ENCODE peak calls at places on chromosomes 1 and 21, in ten cellular contexts. E is SHP77; J is anterior cingulate cortex; G is AG08396; F is activated T-helper 1 cell treated with Interleukin-2 at 50 U/mL for 16 hours; Q is HS-5; Y is stimulated activated CD4-positive, alpha-beta T cell treated with anti-CD3 and anti-CD28 coated beads, Interleukin-4, amount 100 ng/mL, for 1 hour; M is lower lobe of right lung; X is WERI-Rb-1; U is EL. W is an unnamed sample.

GRCh38 chr21:43866233-43866632 is 1.2 kb downstream of the AGPAT3 start:
- DNase-seq in E (no peak), M (no peak), X (no peak), J (peak; percentile 37), G (peak; percentile 79), Q (no peak), Y (peak; percentile 58), F (no peak), U (peak; percentile 60), W (no peak)

GRCh38 chr1:94479682-94480081 is 61.5 kb downstream of the ABCD3 start:
- DNase-seq in U (no peak), E (no peak), X (no peak), Y (no peak), J (no peak), G (no peak), F (no peak), Q (no peak), M (no peak), W (no peak)

GRCh38 chr1:24641646-24642151 is 1.4 kb upstream of the SRRM1 start:
- DNase-seq in U (peak; percentile 36), M (peak; percentile 70), Y (peak; percentile 28), X (no peak), G (peak; percentile 36), E (no peak), Q (no peak), F (no peak), J (no peak), W (no peak)

GRCh38 chr1:160544647-160545046 is 21.6 kb upstream of the SLAMF6 start:
- DNase-seq in Y (no peak), F (no peak), U (peak; percentile 17), J (no peak), M (no peak), Q (no peak), E (no peak), X (no peak), G (peak; percentile 15), W (no peak)

GRCh38 chr1:238658766-238659165 is 727.6 kb upstream of the CHRM3 start:
- DNase-seq in Q (peak; percentile 75), U (peak; percentile 80), F (no peak), Y (no peak), J (no peak), X (no peak), E (no peak), G (no peak), M (no peak), W (no peak)

GRCh38 chr1:2557146-2558029 is 1.2 kb downstream of the TNFRSF14 start:
- DNase-seq in U (no peak), J (no peak), G (no peak), F (no peak), X (no peak), Q (no peak), M (no peak), E (no peak), Y (no peak), W (no peak)

GRCh38 chr1:94258873-94259331 is 21.5 kb upstream of the ARHGAP29 start:
- DNase-seq in Q (peak; percentile 84), E (peak; percentile 81), M (no peak), F (no peak), J (no peak), X (no peak), U (peak; percentile 86), G (peak; percentile 79), Y (no peak), W (no peak)

GRCh38 chr21:43345746-43346409 is 81.1 kb downstream of the SIK1 start:
- DNase-seq in E (no peak), Y (no peak), Q (peak; percentile 24), X (no peak), U (peak; percentile 86), J (no peak), G (peak; percentile 62), F (no peak), M (no peak), W (no peak)

GRCh38 chr1:157270705-157271274 is 132.6 kb upstream of the ETV3 start:
- DNase-seq in J (no peak), U (no peak), G (no peak), X (no peak), E (no peak), Y (no peak), M (no peak), Q (no peak), F (no peak), W (no peak)

GRCh38 chr1:18681423-18681835 is 50.8 kb downstream of the PAX7 start:
- DNase-seq in J (no peak), U (peak; percentile 35), E (peak; percentile 66), M (no peak), Y (no peak), F (no peak), X (peak; percentile 21), Q (peak; percentile 10), G (peak; percentile 61), W (no peak)

GRCh38 chr1:158037876-158038359 is 44.5 kb downstream of the KIRREL1 start:
- DNase-seq in M (no peak), E (no peak), U (peak; percentile 96), G (no peak), Q (peak; percentile 75), Y (no peak), F (no peak), J (no peak), X (no peak), W (no peak)

GRCh38 chr1:22320703-22321344 is 130.8 kb upstream of the ZBTB40 start:
- DNase-seq in Q (no peak), E (no peak), U (no peak), G (no peak), J (no peak), X (no peak), Y (no peak), F (no peak), M (no peak), W (no peak)

GRCh38 chr1:234858722-234859121 is 248.7 kb upstream of the IRF2BP2 start:
- DNase-seq in M (no peak), F (no peak), Q (no peak), X (no peak), Y (no peak), E (no peak), G (no peak), J (no peak), U (no peak), W (no peak)

GRCh38 chr1:163347106-163347505 is 25.4 kb downstream of the NUF2 start:
- DNase-seq in Y (no peak), E (no peak), J (no peak), M (no peak), G (no peak), X (no peak), Q (no peak), U (no peak), F (no peak), W (no peak)

GRCh38 chr21:28602581-28602980 is 390.1 kb downstream of the LTN1 start:
- DNase-seq in J (no peak), G (no peak), M (no peak), U (no peak), Y (no peak), Q (no peak), E (no peak), F (no peak), X (no peak), W (no peak)

GRCh38 chr21:25179116-25179515 is 428.2 kb downstream of the MRPL39 start:
- DNase-seq in X (no peak), Q (peak; percentile 15), F (no peak), U (no peak), M (no peak), J (no peak), Y (no peak), G (peak; percentile 3), E (no peak), W (no peak)

GRCh38 chr1:226362346-226362745 is 45.5 kb downstream of the PARP1 start:
- DNase-seq in E (no peak), Q (no peak), X (no peak), F (no peak), Y (no peak), M (no peak), U (no peak), J (no peak), G (no peak), W (no peak)

GRCh38 chr1:166974647-166975345 is 544 bp downstream of the ILDR2 start:
- DNase-seq in Q (no peak), U (no peak), Y (peak; percentile 60), G (no peak), M (no peak), F (no peak), X (peak; percentile 12), J (no peak), E (no peak), W (no peak)

GRCh38 chr1:171754381-171754705 is 12.5 kb upstream of the VAMP4 start:
- DNase-seq in M (no peak), Q (no peak), U (peak; percentile 84), F (no peak), X (peak; percentile 49), J (no peak), Y (no peak), G (peak; percentile 85), E (no peak), W (no peak)